ENCODE peak calls at places on chromosomes 4 and X, in four cellular contexts. I, P, W and N are unnamed samples.
A peak's percentile ranks its signal among the peaks of the same experiment; 100 is the strongest.

GRCh38 chr4:172202480-172203076 is 389.4 kb downstream of the GALNTL6 start:
- DNase-seq in I (peak; percentile 36), W (no peak), P (no peak), N (peak; percentile 25)

GRCh38 chr4:83552924-83553323 is 17.0 kb downstream of the GPAT3 start:
- DNase-seq in I (peak; percentile 70), P (no peak), W (no peak), N (peak; percentile 34)

GRCh38 chr4:109425405-109425804 is 8.2 kb upstream of the SEC24B start:
- DNase-seq in I (no peak), W (no peak), P (no peak), N (no peak)

GRCh38 chr4:16897351-16897750 is 1.1 kb downstream of the LDB2 start:
- DNase-seq in W (no peak), I (no peak), P (no peak), N (no peak)

GRCh38 chr4:8371251-8371995 is 69.1 kb downstream of the ACOX3 start:
- DNase-seq in W (peak; percentile 31), P (no peak), I (no peak), N (no peak)

GRCh38 chr4:152382057-152382785 is 153.7 kb downstream of the FBXW7 start:
- DNase-seq in P (no peak), I (peak; percentile 29), W (no peak), N (no peak)

GRCh38 chr4:40571208-40571607 is 58.5 kb downstream of the RBM47 start:
- DNase-seq in P (no peak), I (no peak), W (no peak), N (no peak)

GRCh38 chrX:12709047-12709446 is 82.2 kb upstream of the PRPS2 start:
- DNase-seq in P (no peak), W (no peak), I (no peak), N (no peak)

GRCh38 chr4:15717647-15718416 is 15.0 kb downstream of the BST1 start:
- DNase-seq in I (no peak), W (no peak), P (no peak), N (no peak)

GRCh38 chrX:41320393-41320792 is 13.6 kb upstream of the DDX3X start:
- DNase-seq in W (no peak), P (no peak), I (no peak), N (no peak)

GRCh38 chr4:185665655-185666054 is 130.3 kb upstream of the PDLIM3 start:
- DNase-seq in P (no peak), I (no peak), W (no peak), N (no peak)

GRCh38 chr4:159105063-159105414 is 2.2 kb downstream of the RAPGEF2 start:
- DNase-seq in W (no peak), P (no peak), I (peak; percentile 70), N (peak; percentile 29)

GRCh38 chr4:89158884-89159503 is 47.7 kb downstream of the TIGD2 start:
- DNase-seq in W (no peak), I (peak; percentile 69), P (no peak), N (peak; percentile 39)

GRCh38 chrX:42219231-42219630 is 295.9 kb upstream of the CASK start:
- DNase-seq in I (peak; percentile 0), W (no peak), P (no peak), N (no peak)

GRCh38 chrX:68139791-68140190 is 293.5 kb downstream of the OPHN1 start:
- DNase-seq in I (no peak), W (no peak), P (no peak), N (no peak)

GRCh38 chr4:173056708-173057107 is 111.9 kb upstream of the GALNT7 start:
- DNase-seq in I (no peak), P (no peak), W (no peak), N (no peak)

GRCh38 chr4:124610214-124610613 is 102.3 kb downstream of the ANKRD50 start:
- DNase-seq in P (no peak), I (peak; percentile 6), W (peak; percentile 35), N (no peak)

GRCh38 chr4:98838977-98839618 is 89.8 kb downstream of the EIF4E start:
- DNase-seq in W (no peak), I (peak; percentile 56), P (no peak), N (peak; percentile 65)

DNA sequence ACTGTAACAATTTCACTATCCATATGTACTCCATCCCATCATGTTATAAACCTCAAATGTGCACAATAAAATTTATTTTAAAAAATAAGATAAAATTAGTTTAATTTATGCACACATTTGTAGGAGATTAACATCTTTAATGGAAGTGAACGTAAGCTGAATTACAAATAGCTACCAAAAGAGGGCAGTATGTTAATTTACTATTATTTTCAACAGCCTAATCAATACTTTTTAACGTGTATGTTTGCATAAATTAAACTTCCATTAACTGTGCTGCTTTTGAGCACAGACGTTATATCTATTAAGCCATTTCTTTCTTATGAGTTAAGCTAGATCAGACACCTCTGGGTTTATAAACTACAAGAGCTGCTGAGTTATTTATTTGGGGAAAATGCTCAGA is 56.5 kb upstream of the PHKA2 start:
- DNase-seq in I (peak; percentile 8), P (no peak), W (no peak), N (no peak)
- TF ChIP-seq CTCF in I (no peak), P (no peak), W (no peak), N (no peak)

GRCh38 chrX:52577464-52578173 is 60.8 kb upstream of the XAGE1B start:
- DNase-seq in P (no peak), I (no peak), W (no peak), N (no peak)

GRCh38 chrX:52576946-52577345 is 60.1 kb upstream of the XAGE1B start:
- DNase-seq in I (no peak), W (no peak), P (no peak), N (no peak)

GRCh38 chrX:52576474-52576873 is 59.6 kb upstream of the XAGE1B start:
- DNase-seq in W (no peak), I (no peak), P (no peak), N (no peak)

DNA sequence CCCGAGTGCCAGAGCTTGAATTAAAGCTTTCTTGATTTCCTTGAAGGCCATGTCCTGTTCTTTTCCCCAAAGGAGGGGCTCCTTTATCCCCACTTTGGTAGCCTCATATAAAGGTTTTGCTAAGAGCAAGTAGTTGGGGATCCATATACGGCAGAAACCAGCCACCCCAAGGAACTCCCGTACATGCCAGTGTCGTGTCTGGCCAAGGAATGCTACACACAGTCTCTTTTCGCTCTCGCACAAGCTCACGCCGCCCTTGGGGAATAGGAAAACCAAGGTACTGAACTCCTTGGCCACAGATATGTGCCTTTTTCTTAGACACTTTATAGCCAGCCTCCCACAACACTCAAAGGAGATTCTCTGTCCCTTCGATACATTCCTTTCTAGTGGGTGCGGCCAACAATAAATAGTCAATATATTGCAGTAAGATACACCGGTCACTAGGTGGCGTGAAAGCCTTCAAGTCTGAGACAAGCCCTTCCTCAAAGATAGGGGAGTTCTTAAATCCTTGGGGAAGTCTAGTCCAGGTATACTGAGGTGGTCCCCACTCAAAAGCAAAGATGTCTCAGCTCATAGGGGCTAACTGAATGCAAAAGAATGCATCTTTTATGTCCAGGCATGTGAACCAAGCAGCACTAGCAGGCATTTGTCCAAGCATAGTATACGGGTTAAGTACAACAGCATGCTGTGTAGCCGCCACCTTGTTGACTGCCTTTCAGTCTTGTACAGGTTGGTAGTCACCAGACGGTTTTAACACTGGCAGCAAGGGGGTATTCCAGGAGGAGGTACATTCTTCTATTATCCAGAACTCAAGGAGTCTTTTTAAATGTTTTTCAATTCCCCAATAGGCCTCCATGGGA is 57.8 kb upstream of the XAGE1B start:
- DNase-seq in P (no peak), I (peak; percentile 74), W (no peak), N (peak; percentile 36)
- TF ChIP-seq CTCF in P (no peak), I (peak; percentile 51), W (peak; percentile 51), N (peak; percentile 71)

GRCh38 chr4:36039031-36039430 is 205.3 kb downstream of the ARAP2 start:
- DNase-seq in P (no peak), I (no peak), W (no peak), N (no peak)
- TF ChIP-seq CTCF in P (no peak), I (no peak), W (no peak), N (no peak)

GRCh38 chr4:164935363-164935762 is 42.1 kb downstream of the TRIM61 start:
- DNase-seq in W (no peak), I (no peak), P (no peak), N (peak; percentile 11)
- TF ChIP-seq CTCF in W (no peak), I (no peak), P (no peak), N (peak; percentile 40)

GRCh38 chr4:73855406-73855805 is 2.3 kb downstream of the PF4V1 start:
- DNase-seq in W (no peak), P (no peak), I (peak; percentile 69), N (no peak)

GRCh38 chr4:73852771-73853170 is 325 bp upstream of the PF4V1 start:
- DNase-seq in P (no peak), W (no peak), I (no peak), N (no peak)

GRCh38 chr4:73851293-73851692 is 1.8 kb upstream of the PF4V1 start:
- DNase-seq in P (no peak), I (no peak), W (no peak), N (no peak)

GRCh38 chr4:73853718-73854473 is 800 bp downstream of the PF4V1 start:
- DNase-seq in P (no peak), I (no peak), W (no peak), N (no peak)

GRCh38 chr4:73853246-73853704 is at the start of gene PF4V1:
- DNase-seq in I (no peak), W (peak; percentile 50), P (peak; percentile 24), N (no peak)
- TF ChIP-seq CTCF in I (peak; percentile 17), W (peak; percentile 17), P (no peak), N (peak; percentile 68)

DNA sequence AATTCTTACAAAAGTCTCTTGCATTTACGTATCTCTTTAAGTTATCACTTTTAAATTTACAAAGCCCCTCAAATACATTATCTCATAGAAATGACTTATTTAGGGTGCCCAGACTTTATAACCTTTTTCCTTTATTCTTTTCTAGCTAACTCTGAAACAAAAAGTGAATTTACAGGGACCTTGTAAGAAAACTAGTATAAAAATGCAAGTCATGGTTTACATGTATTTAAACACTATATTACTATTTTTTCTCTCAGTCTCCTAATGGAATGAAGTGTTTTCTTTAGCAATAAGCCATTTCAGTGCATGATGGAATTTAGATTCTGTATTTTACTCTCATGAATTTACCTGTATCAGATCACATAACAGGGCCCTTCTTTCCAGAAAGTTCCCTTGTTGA is 14.5 kb upstream of the HEPH start:
- DNase-seq in W (no peak), I (no peak), P (no peak), N (no peak)
- TF ChIP-seq CTCF in W (no peak), I (no peak), P (no peak), N (no peak)

GRCh38 chrX:149950681-149951080 is 12.4 kb upstream of the EOLA2 start:
- DNase-seq in I (peak; percentile 73), W (no peak), P (no peak), N (peak; percentile 50)
- TF ChIP-seq CTCF in I (peak; percentile 38), W (peak; percentile 36), P (no peak), N (peak; percentile 42)